ENCODE peak calls at places on chromosome 5, in six cellular contexts. F is amniotic stem cell; L is NCI-H510A; X is stimulated activated CD4-positive, alpha-beta T cell treated with anti-CD3 and anti-CD28 coated beads, Interleukin-1b, Interleukin-23, amount 100 ng/mL, for 24 hours; T is EL; M is cardiac muscle cell. D is an unnamed sample.
A peak's percentile ranks its signal among the peaks of the same experiment; 100 is the strongest.

GRCh38 chr5:53109041-53109435 is 519 bp downstream of the MOCS2 start:
- DNase-seq in F (no peak), L (no peak), X (no peak), T (no peak), M (no peak), D (no peak)

GRCh38 chr5:88841212-88841611 is 41.8 kb downstream of the MEF2C start:
- DNase-seq in F (no peak), L (no peak), X (no peak), T (no peak), M (no peak), D (no peak)

GRCh38 chr5:111415053-111415452 is 97.3 kb downstream of the STARD4 start:
- DNase-seq in F (no peak), L (no peak), X (no peak), T (no peak), M (no peak), D (no peak)

GRCh38 chr5:53253421-53253871 is 143.9 kb upstream of the MOCS2 start:
- DNase-seq in F (peak; percentile 11), L (no peak), X (no peak), T (peak; percentile 97), M (peak; percentile 60), D (no peak)

GRCh38 chr5:96344678-96345612 is 88.1 kb downstream of the PCSK1 start:
- DNase-seq in F (peak; percentile 41), L (no peak), X (no peak), T (peak; percentile 70), M (peak; percentile 90), D (peak; percentile 67)

GRCh38 chr5:109921735-109922395 is 232.1 kb downstream of the MAN2A1 start:
- DNase-seq in F (no peak), L (no peak), X (no peak), T (no peak), M (no peak), D (no peak)

GRCh38 chr5:132497488-132497997 is 7.0 kb upstream of the IRF1 start:
- DNase-seq in F (peak; percentile 82), L (no peak), X (no peak), T (peak; percentile 98), M (peak; percentile 97), D (no peak)

GRCh38 chr5:37704406-37704805 is 135.4 kb downstream of the GDNF start:
- DNase-seq in F (no peak), L (no peak), X (no peak), T (no peak), M (no peak), D (no peak)

GRCh38 chr5:35003018-35003957 is 44.5 kb downstream of the AGXT2 start:
- DNase-seq in F (peak; percentile 8), L (peak; percentile 26), X (peak; percentile 38), T (peak; percentile 71), M (peak; percentile 66), D (peak; percentile 55)

GRCh38 chr5:178357678-178358077 is 125.1 kb upstream of the PHYKPL start:
- DNase-seq in F (no peak), L (no peak), X (no peak), T (no peak), M (no peak), D (no peak)

GRCh38 chr5:7897014-7897600 is 28.2 kb downstream of the MTRR start:
- DNase-seq in F (no peak), L (no peak), X (no peak), T (peak; percentile 72), M (peak; percentile 50), D (no peak)

GRCh38 chr5:4082966-4083564 is 487.4 kb downstream of the IRX1 start:
- DNase-seq in F (no peak), L (no peak), X (no peak), T (no peak), M (no peak), D (no peak)

GRCh38 chr5:172939045-172939444 is 20.2 kb upstream of the RPL26L1 start:
- DNase-seq in F (no peak), L (no peak), X (no peak), T (peak; percentile 53), M (peak; percentile 37), D (peak; percentile 20)

GRCh38 chr5:171770153-171770552 is 15.5 kb upstream of the SMIM23 start:
- DNase-seq in F (no peak), L (no peak), X (no peak), T (no peak), M (no peak), D (no peak)